ENCODE peak calls at places on chromosomes 7 and 10, in seven cellular contexts. O is K562, W is SK-N-SH, P is GM12891, Z is GM12892, D is H1, Y is HepG2. H is an unnamed sample.

GRCh38 chr10:133465191-133465949 is 11.6 kb downstream of the SCART1 start:
- DNase-seq in Y (no peak), P (no peak), W (no peak), Z (no peak), O (no peak), D (no peak), H (no peak)

GRCh38 chr10:7948601-7949000 is 105.9 kb upstream of the GATA3 start:
- DNase-seq in D (no peak), O (no peak), Z (no peak), Y (no peak), P (no peak), W (no peak), H (no peak)

GRCh38 chr7:100152404-100152803 is 3.7 kb downstream of the LAMTOR4 start:
- DNase-seq in W (no peak), Z (no peak), P (no peak), D (no peak), Y (no peak), O (no peak), H (no peak)

GRCh38 chr7:28747854-28748253 is 210.3 kb downstream of the TRIL start:
- DNase-seq in W (peak; percentile 58), Y (no peak), P (no peak), O (no peak), D (no peak), Z (no peak), H (no peak)

GRCh38 chr10:19952611-19953010 is 136.4 kb downstream of the PLXDC2 start:
- DNase-seq in Z (no peak), D (no peak), Y (no peak), W (no peak), P (no peak), O (no peak), H (no peak)

GRCh38 chr10:118501637-118502440 is 93.6 kb downstream of the PRLHR start:
- DNase-seq in Y (no peak), O (no peak), Z (no peak), W (no peak), D (no peak), P (no peak), H (no peak)

GRCh38 chr7:27129729-27130539 is 623 bp downstream of the HOXA4 start:
- DNase-seq in D (no peak), Y (peak; percentile 35), Z (no peak), O (no peak), W (no peak), P (no peak), H (no peak)

GRCh38 chr10:86308056-86308455 is 58.5 kb downstream of the GRID1 start:
- DNase-seq in Z (no peak), O (no peak), P (no peak), Y (no peak), D (no peak), W (no peak), H (no peak)

GRCh38 chr7:122676466-122676865 is 22.5 kb downstream of the RNF133 start:
- DNase-seq in W (no peak), D (no peak), Z (no peak), P (no peak), O (no peak), Y (no peak), H (no peak)

GRCh38 chr7:151469281-151469680 is 29.3 kb upstream of the CRYGN start:
- DNase-seq in D (no peak), Z (no peak), Y (no peak), P (no peak), W (no peak), O (no peak), H (no peak)

GRCh38 chr10:34254596-34254995 is 560.5 kb downstream of the PARD3 start:
- DNase-seq in O (no peak), Z (no peak), P (no peak), D (no peak), W (peak; percentile 28), Y (peak; percentile 92), H (peak; percentile 12)

GRCh38 chr7:71770269-71770907 is 638.4 kb downstream of the GALNT17 start:
- DNase-seq in D (no peak), P (no peak), O (no peak), Z (no peak), Y (no peak), W (no peak), H (no peak)

GRCh38 chr10:24617771-24618396 is 105.8 kb downstream of the ARHGAP21 start:
- DNase-seq in D (peak; percentile 60), O (peak; percentile 55), P (no peak), Y (peak; percentile 50), Z (no peak), W (peak; percentile 14), H (no peak)

GRCh38 chr7:3309140-3309539 is 8.1 kb downstream of the SDK1 start:
- DNase-seq in O (no peak), P (no peak), Z (no peak), W (peak; percentile 25), Y (no peak), D (no peak), H (no peak)

GRCh38 chr7:99079104-99079503 is 64.8 kb downstream of the SMURF1 start:
- DNase-seq in Z (peak; percentile 3), P (peak; percentile 32), Y (no peak), D (no peak), W (no peak), O (no peak), H (no peak)

GRCh38 chr10:100364735-100365391 is 17.8 kb downstream of the SCD start:
- DNase-seq in Y (peak; percentile 72), D (no peak), P (no peak), O (peak; percentile 17), W (peak; percentile 58), Z (no peak), H (no peak)

GRCh38 chr10:792083-792791 is 102.8 kb upstream of the DIP2C start:
- DNase-seq in D (no peak), W (peak; percentile 10), O (no peak), Z (no peak), Y (no peak), P (no peak), H (no peak)

GRCh38 chr10:65294329-65294728 is 1631.5 kb upstream of the LRRTM3 start:
- DNase-seq in D (no peak), W (no peak), Z (no peak), Y (no peak), P (no peak), O (no peak), H (no peak)

GRCh38 chr7:151367304-151367703 is 25.7 kb downstream of the NUB1 start:
- DNase-seq in P (no peak), D (no peak), Z (no peak), Y (no peak), W (no peak), O (no peak), H (no peak)

GRCh38 chr7:155297517-155298287 is at the start of gene INSIG1:
- DNase-seq in P (peak; percentile 95), Y (no peak), Z (peak; percentile 90), D (peak; percentile 71), O (peak; percentile 100), W (peak; percentile 100), H (peak; percentile 62)

GRCh38 chr7:155296006-155296787 is 1.5 kb upstream of the INSIG1 start:
- DNase-seq in D (no peak), P (no peak), W (no peak), O (no peak), Z (no peak), Y (no peak), H (no peak)

GRCh38 chr7:155298288-155298833 is 683 bp downstream of the INSIG1 start:
- DNase-seq in P (no peak), O (no peak), W (peak; percentile 57), Y (no peak), Z (no peak), D (no peak), H (no peak)

GRCh38 chr7:155295511-155295910 is 2.2 kb upstream of the INSIG1 start:
- DNase-seq in W (no peak), P (no peak), Y (no peak), O (no peak), D (no peak), Z (no peak), H (no peak)

DNA sequence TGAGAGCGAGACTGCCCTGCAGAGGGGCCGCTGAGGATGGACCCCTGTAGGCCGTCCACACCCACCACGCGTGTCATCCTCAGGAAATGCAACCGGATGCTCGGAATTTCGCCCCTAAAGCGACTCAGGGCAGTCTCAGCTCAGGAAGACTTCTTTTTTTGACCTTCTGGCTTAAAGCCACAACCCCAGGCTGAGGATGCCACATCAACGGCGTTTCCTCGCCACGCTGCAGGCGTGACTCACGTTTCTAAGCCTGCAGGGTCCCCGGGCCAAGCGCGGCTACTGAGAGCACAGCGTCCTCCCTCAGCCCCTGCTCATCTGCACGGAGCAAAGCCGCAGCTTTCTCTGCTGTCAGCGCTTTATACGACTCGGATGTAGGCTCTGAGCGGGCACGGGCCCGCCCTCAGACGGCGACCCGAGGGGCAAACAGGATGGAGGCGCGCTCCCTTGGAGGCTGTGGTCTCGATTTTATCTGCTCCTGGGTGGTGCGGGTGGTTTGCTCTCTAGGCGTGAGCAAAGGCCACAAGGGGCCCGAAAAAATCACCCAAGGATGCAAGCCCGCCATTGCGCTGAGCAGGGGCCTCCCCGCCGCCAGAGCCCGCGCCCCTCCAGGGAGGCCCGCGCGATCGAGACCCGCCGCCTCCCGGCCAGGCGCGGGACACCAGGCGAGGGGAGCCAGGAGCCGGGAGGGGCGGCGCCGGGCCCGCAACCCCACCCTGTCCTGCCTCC is 726 bp upstream of the INSIG1 start:
- DNase-seq in W (no peak), P (peak; percentile 40), D (no peak), Z (peak; percentile 52), Y (no peak), O (peak; percentile 77), H (no peak)
- TF ChIP-seq TAF1 in W (no peak), P (no peak), D (peak; percentile 26), Z (no peak), Y (no peak), O (no peak), H (no peak)

DNA sequence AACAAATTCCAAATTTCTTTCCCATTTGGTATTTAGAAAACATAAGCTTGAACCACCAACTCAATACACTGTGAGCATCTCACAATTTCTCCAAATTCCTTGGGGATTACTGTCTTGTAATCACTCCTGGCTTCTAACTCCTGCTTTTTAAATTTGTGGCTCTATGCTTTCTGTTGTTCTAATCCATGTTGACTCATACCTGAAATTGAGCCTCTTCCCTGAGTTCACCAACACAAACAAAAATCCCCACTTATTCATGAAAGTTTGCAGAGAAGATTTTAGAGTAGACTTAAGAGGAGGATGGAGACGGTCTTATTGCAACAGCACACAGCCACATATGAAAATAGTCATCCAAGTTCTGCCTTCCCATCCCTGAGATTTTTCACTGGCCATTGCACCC is 252.5 kb downstream of the PTEN start:
- DNase-seq in Y (no peak), O (no peak), W (no peak), P (no peak), Z (no peak), D (no peak), H (no peak)
- TF ChIP-seq TAF1 in Y (no peak), O (no peak), W (no peak), P (no peak), Z (no peak), D (no peak), H (no peak)

DNA sequence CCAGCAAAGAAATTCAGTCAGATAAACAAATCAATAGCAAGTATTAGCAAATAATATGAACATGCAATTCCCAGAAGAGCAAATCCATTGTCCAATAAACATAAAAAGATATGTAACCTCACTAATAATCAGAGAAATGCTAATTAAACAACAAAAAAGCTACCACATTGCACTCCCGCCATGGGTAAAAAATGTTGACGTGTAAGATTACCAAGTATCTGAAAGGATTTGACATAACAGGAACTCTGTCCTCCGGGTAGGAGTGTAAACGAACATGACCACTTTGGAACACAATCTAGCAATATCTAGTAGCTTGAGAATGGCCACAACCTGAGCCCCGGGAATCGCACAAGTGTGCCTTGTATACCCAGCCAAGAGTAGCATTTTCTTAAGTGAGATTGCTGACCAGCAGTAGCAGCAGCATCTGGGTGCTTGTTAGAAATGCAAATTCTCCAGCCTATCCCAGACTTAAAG is 31.6 kb downstream of the DYDC1 start:
- DNase-seq in W (no peak), Z (no peak), P (no peak), D (no peak), Y (no peak), O (no peak), H (no peak)
- TF ChIP-seq TAF1 in W (no peak), Z (no peak), P (no peak), D (no peak), Y (no peak), O (no peak), H (no peak)

GRCh38 chr7:30321992-30322637 is 37.7 kb downstream of the ZNRF2 start:
- DNase-seq in P (no peak), D (no peak), Y (no peak), O (peak; percentile 19), Z (peak; percentile 18), W (no peak), H (peak; percentile 74)
- TF ChIP-seq TAF1 in P (no peak), D (no peak), Y (no peak), O (no peak), Z (no peak), W (no peak), H (peak; percentile 8)

H was measured in GM12878.